ENCODE peak calls at places on chromosomes 16 and 17, in four cellular contexts. K is IMR-90, A is GM12878, L is K562. U is an unnamed sample.

GRCh38 chr17:80692931-80693467 is 148.4 kb downstream of the RPTOR start:
- DNase-seq in K (no peak), A (no peak), L (no peak), U (no peak)

GRCh38 chr17:81031571-81032550 is 3.1 kb upstream of the BAIAP2 start:
- DNase-seq in K (no peak), A (no peak), L (no peak), U (no peak)

GRCh38 chr17:44236444-44236991 is 17.0 kb upstream of the UBTF start:
- DNase-seq in K (no peak), A (peak), L (peak), U (no peak)

GRCh38 chr17:42565523-42566214 is 1.2 kb upstream of the MLX start:
- DNase-seq in K (no peak), A (no peak), L (no peak), U (no peak)

GRCh38 chr16:15990902-15991301 is 41.5 kb downstream of the ABCC1 start:
- DNase-seq in K (no peak), A (no peak), L (peak), U (no peak)

GRCh38 chr17:79047923-79048825 is 24.2 kb downstream of the C1QTNF1 start:
- DNase-seq in K (no peak), A (no peak), L (no peak), U (no peak)

GRCh38 chr16:86946396-86946795 is 368.0 kb downstream of the FOXL1 start:
- DNase-seq in K (peak), A (no peak), L (no peak), U (no peak)

GRCh38 chr16:9469512-9469911 is 378.1 kb downstream of the HAPSTR1 start:
- DNase-seq in K (no peak), A (no peak), L (no peak), U (no peak)

GRCh38 chr17:81491193-81491592 is 21.4 kb downstream of the ACTG1 start:
- DNase-seq in K (no peak), A (no peak), L (no peak), U (no peak)

GRCh38 chr17:74429604-74430384 is 2.1 kb upstream of the GPRC5C start:
- DNase-seq in K (no peak), A (no peak), L (no peak), U (no peak)

GRCh38 chr17:78369791-78370381 is 8.6 kb upstream of the PGS1 start:
- DNase-seq in K (no peak), A (no peak), L (no peak), U (no peak)

GRCh38 chr17:3678095-3678820 is 9.6 kb downstream of the EMC6 start:
- DNase-seq in K (peak), A (no peak), L (no peak), U (peak)

GRCh38 chr16:20956319-20956718 is 55.7 kb downstream of the LYRM1 start:
- DNase-seq in K (peak), A (no peak), L (no peak), U (no peak)

GRCh38 chr17:38598536-38598935 is 7.2 kb downstream of the SRCIN1 start:
- DNase-seq in K (peak), A (no peak), L (peak), U (peak)

GRCh38 chr17:27879987-27880608 is 13.1 kb downstream of the LYRM9 start:
- DNase-seq in K (peak), A (peak), L (peak), U (peak)

GRCh38 chr16:73023752-73024570 is 24.0 kb downstream of the ZFHX3 start:
- DNase-seq in K (no peak), A (no peak), L (no peak), U (no peak)

GRCh38 chr17:3043737-3044365 is 19.6 kb downstream of the OR1D5 start:
- DNase-seq in K (no peak), A (no peak), L (peak), U (peak)

GRCh38 chr17:74020522-74020921 is 183.0 kb upstream of the RPL38 start:
- DNase-seq in K (no peak), A (no peak), L (no peak), U (no peak)

GRCh38 chr17:17713839-17714238 is 32.6 kb downstream of the RAI1 start:
- DNase-seq in K (peak), A (no peak), L (no peak), U (no peak)

GRCh38 chr17:59371426-59372099 is 40.1 kb downstream of the YPEL2 start:
- DNase-seq in K (no peak), A (no peak), L (no peak), U (no peak)

GRCh38 chr16:46974352-46974751 is 878 bp upstream of the DNAJA2 start:
- DNase-seq in K (no peak), A (peak), L (peak), U (no peak)

GRCh38 chr16:74888227-74888862 is 96.6 kb downstream of the WDR59 start:
- DNase-seq in K (no peak), A (no peak), L (no peak), U (no peak)

GRCh38 chr17:45868276-45868675 is 23.6 kb downstream of the SPPL2C start:
- DNase-seq in K (no peak), A (no peak), L (no peak), U (no peak)

GRCh38 chr16:84319146-84319760 is 24.6 kb downstream of the WFDC1 start:
- DNase-seq in K (no peak), A (no peak), L (no peak), U (no peak)

GRCh38 chr16:8396463-8396862 is 193.8 kb downstream of the TMEM114 start:
- DNase-seq in K (no peak), A (no peak), L (no peak), U (no peak)
- TF ChIP-seq CHD1 in K (no peak), A (no peak), L (no peak), U (no peak)

GRCh38 chr17:34730816-34731215 is 151.4 kb downstream of the TMEM132E start:
- DNase-seq in K (no peak), A (no peak), L (no peak), U (no peak)

GRCh38 chr17:34727601-34728000 is 148.2 kb downstream of the TMEM132E start:
- DNase-seq in K (no peak), A (no peak), L (no peak), U (no peak)

GRCh38 chr17:34736611-34737010 is 157.2 kb downstream of the TMEM132E start:
- DNase-seq in K (no peak), A (no peak), L (no peak), U (no peak)

GRCh38 chr17:34728771-34729310 is 149.5 kb downstream of the TMEM132E start:
- DNase-seq in K (no peak), A (no peak), L (no peak), U (peak)

GRCh38 chr17:34733351-34733750 is 154.0 kb downstream of the TMEM132E start:
- DNase-seq in K (no peak), A (no peak), L (no peak), U (no peak)
- TF ChIP-seq CHD1 in K (no peak), A (no peak), L (no peak), U (no peak)

GRCh38 chr17:29253037-29253436 is 6.4 kb downstream of the CRYBA1 start:
- DNase-seq in K (no peak), A (no peak), L (no peak), U (no peak)

GRCh38 chr17:29248845-29249244 is 2.2 kb downstream of the CRYBA1 start:
- DNase-seq in K (no peak), A (no peak), L (no peak), U (no peak)

GRCh38 chr17:29251184-29251583 is 4.5 kb downstream of the CRYBA1 start:
- DNase-seq in K (no peak), A (no peak), L (no peak), U (no peak)

GRCh38 chr17:29250666-29251065 is 4.0 kb downstream of the CRYBA1 start:
- DNase-seq in K (peak), A (no peak), L (no peak), U (no peak)

GRCh38 chr17:29251969-29252866 is 5.6 kb downstream of the CRYBA1 start:
- DNase-seq in K (peak), A (no peak), L (peak), U (no peak)
- TF ChIP-seq CHD1 in K (no peak), A (no peak), L (no peak), U (no peak)

DNA sequence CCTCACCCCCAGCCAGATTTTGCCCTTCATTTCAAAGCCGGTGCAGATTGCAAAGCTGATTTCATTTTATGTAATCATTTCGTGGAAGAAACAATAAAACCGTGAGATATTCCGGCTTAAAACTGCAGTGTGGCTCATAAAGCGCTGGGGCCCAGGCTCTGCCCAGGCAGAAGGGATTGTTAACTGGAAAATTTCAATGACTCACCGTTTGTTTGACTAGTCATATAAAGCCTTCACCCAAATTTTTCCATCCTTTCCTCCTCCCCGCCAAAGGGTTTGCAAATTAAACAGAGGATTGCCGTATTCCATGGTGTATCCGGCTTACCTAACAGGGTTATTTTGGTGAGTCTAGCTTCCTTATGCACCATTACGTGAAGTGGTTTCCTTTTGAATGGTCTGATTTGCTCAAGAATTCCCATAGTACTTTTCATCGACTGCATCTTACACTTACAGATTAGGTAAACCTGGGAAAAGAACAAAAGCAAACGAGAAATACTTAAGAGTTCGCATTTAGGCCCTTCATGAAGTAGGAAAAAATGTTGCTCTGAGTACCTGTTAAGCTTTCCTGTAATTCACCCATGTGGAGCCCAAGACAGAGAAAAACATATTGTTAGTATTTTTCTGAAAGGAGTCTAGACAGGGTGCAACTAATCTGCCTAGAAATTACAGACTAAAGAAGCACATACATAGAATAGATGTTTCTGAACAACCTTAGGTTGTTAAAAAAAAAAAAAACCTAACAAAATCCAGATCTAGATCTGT is 949 bp upstream of the GSPT1 start:
- DNase-seq in K (peak), A (no peak), L (peak), U (no peak)
- TF ChIP-seq CHD1 in K (no peak), A (no peak), L (no peak), U (no peak)

DNA sequence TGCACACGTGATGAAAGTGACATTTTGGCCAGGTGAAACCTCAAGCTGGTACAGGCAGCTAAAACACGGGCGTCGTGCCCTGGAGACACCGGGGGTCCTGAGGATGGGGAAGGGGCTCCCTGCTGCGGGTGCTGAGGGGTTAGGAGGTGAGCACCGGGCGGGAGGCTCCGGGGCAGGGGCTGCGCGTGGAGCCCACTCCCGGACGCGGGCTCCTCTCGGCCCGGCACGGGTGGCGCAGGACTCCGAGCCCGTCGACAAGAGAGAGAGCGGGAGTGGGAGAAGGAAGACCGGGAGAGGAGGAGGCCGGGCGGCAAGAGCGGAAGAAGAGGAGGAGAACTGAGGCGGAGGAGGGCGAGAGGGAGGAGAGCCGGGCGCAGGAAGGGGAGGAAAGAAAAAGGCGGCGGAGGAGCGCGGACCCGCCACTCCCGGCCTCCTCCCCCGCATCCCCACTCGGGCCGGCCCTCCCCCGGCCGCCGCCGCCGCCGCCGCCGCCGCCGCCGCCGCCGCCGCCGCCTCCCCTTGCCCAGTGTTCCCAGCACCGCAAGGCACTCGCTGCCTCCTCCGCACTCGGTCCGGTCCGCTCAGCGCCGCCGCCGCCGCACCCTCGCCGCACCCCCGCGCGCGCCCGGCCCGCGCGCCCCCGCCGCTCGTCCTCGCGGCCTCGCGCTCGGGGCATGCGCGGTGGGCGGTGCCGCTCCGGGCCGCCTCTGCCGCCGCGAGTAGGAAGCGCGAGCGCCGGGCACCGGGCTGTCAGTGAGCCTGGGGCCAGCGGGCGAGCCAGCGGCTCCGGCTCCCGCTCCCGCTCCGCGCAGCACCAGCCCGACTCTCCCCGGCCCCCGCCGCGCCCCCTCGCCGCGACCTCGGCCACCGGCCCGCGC is at the start of gene PRKCA:
- DNase-seq in K (peak), A (no peak), L (peak), U (peak)
- TF ChIP-seq CHD1 in K (no peak), A (no peak), L (no peak), U (no peak)

DNA sequence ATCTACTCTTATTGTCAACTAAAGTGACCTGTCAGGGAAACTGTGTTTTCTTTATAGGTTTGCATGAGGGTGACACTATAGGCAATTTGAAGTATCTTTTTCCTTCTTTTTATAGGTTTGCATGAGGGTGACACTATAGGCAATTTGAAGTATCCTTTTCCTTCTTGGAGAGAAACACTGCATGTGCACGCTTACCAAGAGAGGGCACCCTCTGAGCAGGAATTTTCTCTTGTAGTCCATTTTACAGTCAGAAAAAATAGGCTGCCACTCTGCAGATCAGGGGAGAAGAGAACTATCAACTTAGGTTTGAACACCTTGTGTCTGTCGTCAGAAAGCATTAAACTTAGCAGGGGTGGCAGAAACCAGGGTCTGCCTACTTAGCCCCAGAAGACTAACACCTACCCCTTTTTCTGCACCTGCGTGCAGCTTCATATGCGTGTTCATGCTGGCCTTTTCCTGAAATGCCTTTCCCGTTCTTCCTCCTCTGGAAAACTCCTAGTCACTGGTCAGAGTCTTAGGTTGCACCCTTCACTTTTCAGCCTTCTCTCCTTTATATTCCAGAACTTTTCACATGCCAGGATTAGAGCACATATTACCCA is 16.4 kb upstream of the SMIM36 start:
- DNase-seq in K (peak), A (no peak), L (no peak), U (peak)
- TF ChIP-seq CHD1 in K (no peak), A (no peak), L (no peak), U (no peak)

DNA sequence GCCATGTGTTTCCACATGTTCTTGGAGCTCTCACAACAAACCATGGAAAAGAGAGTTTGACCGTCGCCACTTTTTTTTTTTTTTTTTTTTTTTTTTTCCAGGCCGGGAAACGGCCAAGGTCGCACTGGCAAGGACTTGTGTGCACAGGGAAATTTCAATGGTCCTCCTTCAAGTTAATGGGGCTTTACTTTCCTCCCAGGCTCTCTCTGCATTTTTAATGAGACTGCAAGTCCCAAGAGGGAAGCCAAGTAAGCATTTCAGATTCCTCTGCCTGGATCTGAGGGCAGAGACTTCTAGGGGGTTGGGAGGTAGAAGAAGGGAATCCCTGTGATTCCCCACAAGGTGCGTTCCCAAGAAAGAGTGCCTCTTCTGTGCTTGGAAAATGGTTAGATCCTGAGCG is 94.8 kb upstream of the MPHOSPH6 start:
- DNase-seq in K (no peak), A (no peak), L (no peak), U (no peak)
- TF ChIP-seq CHD1 in K (no peak), A (no peak), L (no peak), U (no peak)